ENCODE peak calls at places on chromosome 16, in five cellular contexts. A is GM23248, J is HCT116, X is GM23338, Y is MM.1S. V is an unnamed sample.

GRCh38 chr16:68644715-68645493 is at the start of gene CDH3:
- DNase-seq in A (peak), J (peak), X (peak), Y (no peak), V (no peak)

GRCh38 chr16:89489731-89490385 is 503 bp downstream of the ANKRD11 start:
- DNase-seq in A (no peak), J (no peak), X (no peak), Y (no peak), V (no peak)

GRCh38 chr16:81551141-81551808 is 106.7 kb downstream of the CMIP start:
- DNase-seq in A (peak), J (no peak), X (no peak), Y (no peak), V (no peak)

GRCh38 chr16:76386784-76387183 is 109.6 kb downstream of the CNTNAP4 start:
- DNase-seq in A (no peak), J (no peak), X (no peak), Y (no peak), V (no peak)

GRCh38 chr16:85579199-85579598 is 33.9 kb upstream of the GSE1 start:
- DNase-seq in A (no peak), J (no peak), X (peak), Y (no peak), V (no peak)

GRCh38 chr16:4690946-4691665 is 2.3 kb upstream of the NUDT16L1 start:
- DNase-seq in A (no peak), J (no peak), X (no peak), Y (no peak), V (no peak)

GRCh38 chr16:46817961-46818360 is 13.0 kb downstream of the C16orf87 start:
- DNase-seq in A (peak), J (no peak), X (peak), Y (no peak), V (no peak)

GRCh38 chr16:69408451-69408850 is 16.0 kb upstream of the CYB5B start:
- DNase-seq in A (no peak), J (peak), X (no peak), Y (no peak), V (no peak)

GRCh38 chr16:49620868-49621239 is 235.1 kb downstream of the ZNF423 start:
- DNase-seq in A (no peak), J (no peak), X (no peak), Y (no peak), V (no peak)

GRCh38 chr16:4176794-4177438 is 60.7 kb upstream of the ADCY9 start:
- DNase-seq in A (peak), J (peak), X (no peak), Y (no peak), V (peak)

GRCh38 chr16:86457621-86458456 is 52.5 kb upstream of the FOXF1 start:
- DNase-seq in A (peak), J (no peak), X (no peak), Y (no peak), V (no peak)

GRCh38 chr16:15043344-15043743 is 12.5 kb downstream of the NTAN1 start:
- DNase-seq in A (peak), J (no peak), X (no peak), Y (no peak), V (no peak)

GRCh38 chr16:28924399-28924761 is 658 bp downstream of the RABEP2 start:
- DNase-seq in A (no peak), J (no peak), X (no peak), Y (no peak), V (no peak)

GRCh38 chr16:28924762-28925385 is at the start of gene RABEP2:
- DNase-seq in A (peak), J (peak), X (peak), Y (peak), V (peak)

GRCh38 chr16:28927815-28928214 is 2.8 kb upstream of the RABEP2 start:
- DNase-seq in A (no peak), J (no peak), X (no peak), Y (no peak), V (no peak)

GRCh38 chr16:28923652-28924398 is 1.2 kb downstream of the RABEP2 start:
- DNase-seq in A (no peak), J (no peak), X (peak), Y (peak), V (peak)

DNA sequence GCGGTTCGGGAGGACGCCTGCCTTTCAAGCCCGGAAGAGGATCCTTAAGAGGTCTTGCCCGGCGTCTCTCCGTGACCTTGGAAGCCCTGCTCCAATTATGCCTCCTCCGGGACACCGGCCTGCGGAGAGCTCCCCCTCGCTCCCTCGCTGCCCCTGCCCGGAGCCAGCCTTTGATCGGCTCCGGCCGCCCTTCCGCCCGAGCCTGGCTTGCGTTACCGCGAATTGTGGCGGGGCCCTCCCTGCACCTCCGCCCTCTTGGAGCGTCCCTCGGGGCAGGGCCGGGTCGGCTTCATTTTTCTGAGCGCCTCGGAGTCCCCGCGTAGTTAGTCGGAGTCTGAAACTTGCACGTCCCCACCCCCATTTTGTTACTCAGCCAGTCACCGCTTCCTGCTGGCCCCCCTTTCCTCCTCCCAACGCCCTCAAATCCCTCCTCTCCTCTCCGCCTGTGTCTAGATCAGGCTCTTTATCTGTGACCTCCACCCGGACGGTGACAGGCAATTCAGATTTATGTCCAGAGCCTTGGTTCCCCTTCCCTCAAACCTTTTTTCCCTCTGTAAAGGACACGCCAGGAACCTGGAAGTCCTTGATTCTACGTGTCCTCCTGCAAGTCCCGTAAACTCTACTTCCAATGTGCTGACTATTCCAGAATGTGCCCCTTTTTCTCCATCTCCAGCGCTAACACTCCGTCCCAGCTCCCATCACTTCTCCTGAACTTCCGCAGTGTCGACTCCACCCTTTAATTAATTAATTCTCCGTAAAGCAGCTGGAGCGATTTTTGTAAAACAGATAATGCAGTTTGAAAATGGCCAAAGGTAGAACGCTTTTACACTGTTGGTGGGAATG is 569 bp upstream of the RABEP2 start:
- DNase-seq in A (peak), J (peak), X (peak), Y (peak), V (peak)
- TF ChIP-seq EZH2phosphoT487 in A (no peak), J (no peak), X (no peak), Y (no peak), V (no peak)

GRCh38 chr16:83344014-83344413 is 463.8 kb upstream of the HSBP1 start:
- DNase-seq in A (peak), J (no peak), X (no peak), Y (no peak), V (no peak)
- H3K27ac ChIP-seq in A (peak), J (no peak), X (no peak), Y (no peak), V (no peak)

GRCh38 chr16:22296225-22297113 is 740 bp upstream of the POLR3E start:
- DNase-seq in A (peak), J (no peak), X (peak), Y (peak), V (peak)
- TF ChIP-seq EZH2phosphoT487 in A (no peak), J (no peak), X (no peak), Y (no peak), V (no peak)

DNA sequence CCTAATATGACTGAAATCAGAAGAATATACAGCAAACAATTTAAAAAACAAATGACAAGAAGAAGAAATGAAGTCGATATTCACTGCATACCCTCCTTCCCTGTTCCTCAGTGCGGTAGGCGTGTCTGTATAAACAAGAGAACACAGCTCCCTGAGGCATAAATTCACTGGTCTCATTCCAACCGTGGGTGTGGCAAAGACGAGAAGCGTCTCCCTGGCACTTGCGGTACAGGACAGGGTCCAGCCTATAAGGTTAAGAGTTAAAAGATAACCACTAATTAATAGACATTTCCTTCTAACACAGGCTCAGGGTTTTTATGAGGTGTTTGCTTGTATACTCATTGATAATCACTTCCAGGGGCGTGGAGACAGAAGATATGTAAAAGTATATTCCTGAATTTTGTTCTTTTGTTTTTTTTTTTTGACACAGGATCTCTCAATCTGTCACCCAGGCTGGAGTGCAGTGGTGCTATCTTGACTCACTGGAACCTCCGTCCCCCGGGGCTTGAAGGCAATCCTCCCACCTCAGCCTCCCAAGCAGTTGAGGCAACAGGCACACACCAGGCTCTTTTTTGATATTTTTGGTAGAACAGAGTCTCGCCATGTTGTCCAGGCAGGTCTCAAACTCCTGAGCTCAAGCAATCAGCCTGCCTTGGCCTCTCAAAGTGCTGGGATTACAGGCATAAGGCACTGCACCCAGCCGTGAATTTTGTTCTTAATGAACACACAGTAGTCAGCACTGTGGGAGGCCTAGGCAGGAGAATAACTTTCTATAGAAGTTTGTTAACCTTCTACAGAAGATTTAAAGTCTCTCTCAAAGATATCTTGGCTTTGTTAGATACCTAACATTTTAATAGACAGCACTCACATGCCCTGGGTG is 59.1 kb upstream of the CLEC18B start:
- DNase-seq in A (peak), J (peak), X (no peak), Y (no peak), V (no peak)
- H3K27ac ChIP-seq in A (peak), J (peak), X (peak), Y (no peak), V (no peak)

GRCh38 chr16:20178297-20178696 is 104.6 kb upstream of the GPR139 start:
- DNase-seq in A (no peak), J (no peak), X (no peak), Y (no peak), V (no peak)

GRCh38 chr16:20175358-20175757 is 101.7 kb upstream of the GPR139 start:
- DNase-seq in A (no peak), J (no peak), X (peak), Y (peak), V (no peak)
- TF ChIP-seq EZH2phosphoT487 in A (no peak), J (no peak), X (no peak), Y (no peak), V (no peak)

DNA sequence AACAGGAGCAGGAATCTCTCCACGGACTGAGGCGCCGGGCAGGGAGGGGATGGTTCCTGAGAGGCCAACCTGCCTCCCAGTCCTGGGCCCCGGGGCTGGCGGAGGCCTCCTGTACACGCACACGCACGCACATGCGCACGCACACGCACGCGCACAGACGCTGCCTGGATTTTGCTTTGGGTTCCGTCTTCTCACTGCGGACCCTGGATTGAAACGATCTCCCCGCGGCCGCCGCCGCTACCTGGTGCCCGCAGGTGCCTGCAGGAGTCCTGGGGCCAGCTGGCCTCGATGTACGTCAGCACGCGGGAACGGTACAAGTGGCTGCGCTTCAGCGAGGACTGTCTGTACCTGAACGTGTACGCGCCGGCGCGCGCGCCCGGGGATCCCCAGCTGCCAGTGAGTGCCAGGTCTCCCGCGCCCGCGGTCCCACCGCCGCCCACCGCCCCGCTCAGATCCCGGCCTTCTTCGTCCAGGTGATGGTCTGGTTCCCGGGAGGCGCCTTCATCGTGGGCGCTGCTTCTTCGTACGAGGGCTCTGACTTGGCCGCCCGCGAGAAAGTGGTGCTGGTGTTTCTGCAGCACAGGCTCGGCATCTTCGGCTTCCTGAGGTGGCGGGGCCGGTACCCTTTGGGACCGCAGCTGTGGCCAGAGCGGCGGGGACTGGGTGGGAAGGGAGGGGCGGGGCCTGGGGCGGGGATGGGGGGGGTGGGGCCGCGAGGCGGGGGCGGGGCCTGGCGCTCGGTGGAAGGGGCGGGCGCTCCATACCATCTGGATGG is 12.2 kb downstream of the CES4A start:
- DNase-seq in A (peak), J (no peak), X (peak), Y (no peak), V (peak)
- H3K27ac ChIP-seq in A (no peak), J (no peak), X (no peak), Y (no peak), V (no peak)

DNA sequence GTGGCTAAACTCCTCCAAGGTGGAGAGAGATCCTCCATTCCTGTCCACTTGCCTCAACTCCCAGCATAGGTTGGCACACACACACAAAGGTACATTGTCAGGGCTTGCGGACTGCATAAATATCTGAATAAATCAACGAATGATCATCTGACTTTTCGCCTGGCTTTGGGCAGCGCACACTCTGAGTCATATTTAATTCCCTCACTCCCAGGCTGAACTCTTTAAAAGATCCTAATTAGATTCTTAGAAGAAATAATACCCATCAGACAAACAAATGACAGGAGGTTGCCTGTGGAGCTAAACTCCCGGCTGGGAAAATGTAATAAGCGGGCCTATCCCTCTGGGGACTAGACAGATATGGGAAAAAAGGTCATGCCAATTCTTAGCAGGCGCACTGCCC is 24.8 kb upstream of the SYT17 start:
- DNase-seq in A (no peak), J (no peak), X (no peak), Y (no peak), V (no peak)
- TF ChIP-seq EZH2phosphoT487 in A (no peak), J (no peak), X (no peak), Y (no peak), V (no peak)

GRCh38 chr16:11350531-11351335 is 5.5 kb downstream of the RMI2 start:
- DNase-seq in A (peak), J (no peak), X (no peak), Y (no peak), V (no peak)
- H3K27ac ChIP-seq in A (peak), J (no peak), X (peak), Y (no peak), V (peak)

DNA sequence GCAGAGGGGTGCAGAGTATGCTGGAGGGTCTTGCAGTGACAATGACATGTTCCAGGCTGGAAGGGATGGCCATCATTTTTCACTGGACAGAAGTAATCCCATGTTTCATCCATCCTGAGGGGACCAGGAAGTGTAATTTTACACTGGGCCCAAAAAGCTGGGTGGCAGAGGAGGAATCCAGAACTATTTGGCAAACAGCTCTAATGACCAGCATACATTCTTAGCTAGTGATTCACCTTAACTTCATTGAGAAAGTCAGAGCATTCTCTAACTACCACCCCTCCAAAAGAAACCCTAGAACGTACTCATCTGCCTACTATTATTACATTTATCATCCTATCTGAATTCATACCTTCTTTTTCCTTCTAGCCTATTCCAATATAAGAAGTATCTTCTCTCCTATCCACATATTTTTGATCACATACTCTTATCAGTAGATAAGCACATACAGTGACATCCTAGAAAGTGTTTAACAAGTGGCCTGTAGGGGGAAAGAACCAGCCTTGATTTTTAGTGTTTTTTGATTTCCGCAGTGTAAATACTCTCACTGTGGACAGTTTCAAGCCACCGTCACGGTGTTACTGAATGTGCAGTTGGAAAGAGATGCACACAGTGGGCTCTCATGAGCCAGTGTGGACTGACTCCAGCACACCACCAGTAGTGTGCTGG is 118.1 kb downstream of the FTO start:
- DNase-seq in A (peak), J (no peak), X (no peak), Y (no peak), V (no peak)
- TF ChIP-seq EZH2phosphoT487 in A (no peak), J (no peak), X (no peak), Y (no peak), V (no peak)

GRCh38 chr16:11673091-11674000 is 5.1 kb downstream of the SNN start:
- DNase-seq in A (no peak), J (no peak), X (no peak), Y (peak), V (no peak)
- H3K27ac ChIP-seq in A (no peak), J (peak), X (no peak), Y (peak), V (peak)

V was measured in OCI-LY7.